ENCODE peak calls at places on chromosomes 2 and 18, in six cellular contexts. D, T, N, K, Q and U are unnamed samples.
A peak's percentile ranks its signal among the peaks of the same experiment; 100 is the strongest.

GRCh38 chr2:28606986-28607441 is 111.2 kb downstream of the PLB1 start:
- DNase-seq in D (no peak), K (no peak), Q (no peak), N (no peak), T (no peak), U (no peak)

GRCh38 chr2:3659447-3660432 is 1.7 kb downstream of the ALLC start:
- DNase-seq in N (no peak), D (peak; percentile 56), T (no peak), K (no peak), Q (peak; percentile 12), U (no peak)

GRCh38 chr2:145652992-145653545 is 1133.2 kb upstream of the ZEB2 start:
- DNase-seq in K (no peak), Q (no peak), N (no peak), D (no peak), T (no peak), U (no peak)

GRCh38 chr2:202950592-202950991 is 38.5 kb downstream of the CARF start:
- DNase-seq in D (no peak), K (no peak), Q (no peak), T (no peak), N (no peak), U (no peak)

GRCh38 chr2:38498039-38498438 is 104.7 kb downstream of the HNRNPLL start:
- DNase-seq in T (no peak), D (peak; percentile 42), N (no peak), K (no peak), Q (no peak), U (no peak)

GRCh38 chr2:96321230-96322103 is 3.6 kb upstream of the ITPRIPL1 start:
- DNase-seq in N (peak; percentile 73), K (peak; percentile 62), D (peak; percentile 50), T (peak; percentile 82), Q (peak; percentile 35), U (peak; percentile 73)

GRCh38 chr18:48839819-48840490 is 110.8 kb downstream of the SMAD7 start:
- DNase-seq in D (no peak), T (no peak), Q (no peak), K (peak; percentile 12), N (no peak), U (no peak)

GRCh38 chr18:74290831-74291770 is 662 bp downstream of the CYB5A start:
- DNase-seq in K (peak; percentile 79), N (peak; percentile 36), T (peak; percentile 36), D (peak; percentile 22), Q (no peak), U (no peak)

GRCh38 chr2:115299207-115299606 is 856.8 kb downstream of the DPP10 start:
- DNase-seq in N (no peak), T (no peak), D (no peak), K (no peak), Q (no peak), U (no peak)

GRCh38 chr2:8583400-8584173 is 98.3 kb upstream of the ID2 start:
- DNase-seq in Q (peak; percentile 90), N (peak; percentile 67), K (peak; percentile 98), T (peak; percentile 83), D (peak; percentile 95), U (peak; percentile 42)
- H3K27ac ChIP-seq in Q (peak overlapping the region; percentile 61), N (peak overlapping the region; percentile 0), K (peak overlapping the region; percentile 70), T (no peak overlapping the region), D (peak overlapping the region; percentile 76), U (no peak overlapping the region)

DNA sequence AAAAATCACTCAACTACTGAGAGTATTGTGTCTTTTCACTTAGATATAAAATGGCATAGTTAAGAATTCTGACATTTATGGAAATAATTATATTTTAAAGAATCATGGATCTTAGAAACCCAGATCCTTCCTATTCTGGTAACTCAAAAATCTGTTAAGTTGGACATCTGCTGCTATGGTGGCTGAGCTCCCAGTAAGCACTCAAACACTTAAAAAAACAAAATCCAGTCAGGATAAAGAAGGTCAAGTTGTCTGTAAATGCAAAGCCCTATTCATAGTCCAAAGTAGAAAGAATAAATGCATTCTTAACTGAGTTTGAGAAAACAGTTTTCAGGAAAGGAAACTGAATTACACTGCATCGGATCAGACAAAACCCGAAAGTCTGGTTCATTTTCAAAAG is 35.6 kb downstream of the EIF2AK3 start:
- DNase-seq in N (no peak), T (no peak), Q (no peak), K (no peak), D (no peak), U (no peak)
- H3K4me1 ChIP-seq in N (no peaks in the 10 kb centered on the region), T (no peaks in the 10 kb centered on the region), Q (no peaks in the 10 kb centered on the region), K (no peaks in the 10 kb centered on the region), D (peaks cover 5% of the 10 kb centered on the region), U (no peaks in the 10 kb centered on the region)

DNA sequence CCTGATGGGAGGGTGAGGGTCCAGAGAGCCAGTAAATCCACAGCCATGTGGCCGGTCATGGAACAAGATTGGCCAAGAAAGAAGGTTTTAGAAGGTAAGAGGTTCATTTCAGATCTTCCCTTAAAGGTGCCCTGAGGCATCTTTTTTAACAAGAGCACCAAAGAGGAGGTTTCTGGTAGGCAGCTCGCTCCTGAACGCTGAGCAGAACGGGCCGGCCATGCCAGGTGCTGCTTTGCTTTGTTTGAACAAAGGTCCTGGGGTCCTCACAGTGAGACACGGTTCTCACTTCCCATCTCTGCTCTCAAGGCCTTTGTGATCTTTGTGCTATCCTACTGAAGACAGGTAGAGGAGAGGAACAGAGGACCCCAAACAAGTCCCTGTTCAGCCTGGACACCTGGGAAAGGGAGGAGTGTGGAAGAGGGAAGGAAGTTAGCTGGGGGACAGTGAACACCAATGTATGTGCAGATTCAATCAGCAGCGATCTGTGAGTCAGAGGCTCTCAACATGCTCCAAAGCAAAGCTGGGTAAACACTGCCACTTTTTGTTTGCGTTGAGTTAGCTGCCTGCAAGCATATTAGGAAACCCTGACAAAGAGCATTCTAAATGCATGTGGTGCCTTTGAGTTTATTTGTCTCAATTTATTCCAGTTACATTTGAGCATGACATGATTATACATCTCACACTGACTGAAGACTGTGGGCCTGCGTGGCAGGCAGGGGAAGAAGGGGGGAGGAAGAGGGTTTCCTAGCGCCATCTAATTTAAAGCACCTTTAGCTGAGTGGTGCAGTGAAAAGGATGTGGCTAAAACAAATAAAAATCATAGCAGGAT is 102.4 kb downstream of the ASB1 start:
- DNase-seq in N (no peak), D (no peak), Q (no peak), T (no peak), K (no peak), U (no peak)
- H3K27ac ChIP-seq in N (no peak overlapping the region), D (no peak overlapping the region), Q (no peak overlapping the region), T (no peak overlapping the region), K (no peak overlapping the region), U (no peak overlapping the region)

DNA sequence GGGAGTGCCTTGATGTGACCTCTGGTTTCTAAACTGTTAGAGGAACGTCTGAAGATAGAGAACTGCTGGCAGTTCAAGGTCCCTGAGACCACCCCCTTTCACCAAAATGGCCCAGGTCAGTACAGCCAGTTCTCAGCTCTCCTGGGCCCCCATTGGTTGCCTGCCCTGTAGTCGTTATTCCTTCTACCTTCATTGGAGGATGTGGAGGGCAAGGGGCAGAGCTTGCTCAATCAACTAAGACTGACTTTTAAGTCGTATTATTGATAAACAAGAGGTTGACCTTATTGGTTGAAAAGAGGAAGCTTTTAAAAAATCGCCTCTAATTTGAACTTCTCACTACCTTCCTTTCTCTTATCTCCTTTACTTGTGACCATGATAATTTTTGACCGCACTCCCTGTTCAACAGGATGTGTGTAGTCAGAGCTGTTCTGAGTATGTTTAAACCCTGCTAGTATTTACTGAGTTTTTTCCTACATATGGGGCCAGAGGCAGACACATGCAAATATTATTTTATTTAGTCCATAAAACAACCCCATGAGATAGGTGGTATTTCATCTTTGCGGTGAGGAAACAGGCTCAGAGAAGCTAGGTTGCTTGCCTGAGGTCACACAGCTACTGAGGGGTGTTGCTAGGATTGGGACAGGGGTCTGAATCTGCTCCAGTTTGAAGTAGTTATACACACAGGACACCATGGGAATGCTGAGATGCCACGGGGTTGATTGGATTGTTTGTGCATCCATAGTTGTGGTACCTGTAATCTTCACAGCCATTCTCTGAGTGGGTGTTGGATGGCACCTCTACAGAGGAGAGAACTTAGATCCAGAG is 65.9 kb downstream of the TMEM247 start:
- DNase-seq in N (no peak), T (no peak), Q (no peak), K (no peak), D (no peak), U (no peak)
- H3K4me1 ChIP-seq in N (peaks cover 26% of the 10 kb centered on the region), T (peaks cover 64% of the 10 kb centered on the region), Q (peaks cover 70% of the 10 kb centered on the region), K (peaks cover 72% of the 10 kb centered on the region), D (peaks cover 91% of the 10 kb centered on the region), U (peaks cover 21% of the 10 kb centered on the region)

GRCh38 chr18:9716780-9717563 is 8.9 kb downstream of the RAB31 start:
- DNase-seq in N (no peak), K (no peak), D (no peak), T (no peak), Q (no peak), U (no peak)

GRCh38 chr18:9715974-9716373 is 7.9 kb downstream of the RAB31 start:
- DNase-seq in N (no peak), T (no peak), K (no peak), Q (no peak), D (no peak), U (no peak)

GRCh38 chr18:9712606-9713005 is 4.5 kb downstream of the RAB31 start:
- DNase-seq in Q (no peak), T (no peak), D (no peak), N (no peak), K (no peak), U (no peak)

GRCh38 chr18:9716375-9716774 is 8.3 kb downstream of the RAB31 start:
- DNase-seq in Q (no peak), D (no peak), N (no peak), T (no peak), K (no peak), U (no peak)

DNA sequence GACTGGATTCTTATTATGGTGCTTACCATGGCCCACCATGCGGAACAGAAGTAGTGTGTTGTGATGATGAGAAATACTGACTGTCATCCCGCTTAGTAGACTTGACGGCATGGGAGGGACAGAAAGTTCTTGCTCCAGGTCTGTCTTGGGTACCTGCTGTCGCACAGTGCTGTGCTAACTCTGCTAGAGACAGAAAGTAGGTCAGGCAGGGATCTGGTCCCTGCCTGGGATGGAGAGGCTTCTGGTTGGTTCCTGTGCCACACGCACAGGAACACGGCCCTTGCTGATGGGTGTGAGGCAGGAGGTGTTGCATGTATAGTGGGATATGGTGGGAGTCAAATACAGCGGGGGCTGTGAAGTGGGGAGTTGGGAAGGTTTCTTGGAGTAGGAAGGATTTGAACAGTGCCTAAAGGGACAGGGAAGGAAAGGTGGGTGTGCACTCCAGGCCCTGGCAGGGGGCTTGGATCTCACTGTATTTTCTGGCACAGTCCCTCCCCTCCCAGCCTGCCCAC is 6.8 kb downstream of the RAB31 start:
- DNase-seq in T (no peak), D (no peak), Q (no peak), N (no peak), K (no peak), U (no peak)
- H3K27ac ChIP-seq in T (no peak overlapping the region), D (no peak overlapping the region), Q (no peak overlapping the region), N (no peak overlapping the region), K (no peak overlapping the region), U (no peak overlapping the region)

GRCh38 chr2:169172076-169172735 is 102.8 kb downstream of the DHRS9 start:
- DNase-seq in Q (no peak), T (no peak), K (no peak), N (no peak), D (no peak), U (no peak)
- H3K4me1 ChIP-seq in Q (no peaks in the 10 kb centered on the region), T (no peaks in the 10 kb centered on the region), K (no peaks in the 10 kb centered on the region), N (no peaks in the 10 kb centered on the region), D (no peaks in the 10 kb centered on the region), U (no peaks in the 10 kb centered on the region)